ENCODE peak calls at places on chromosomes 5 and 9, in nine cellular contexts. V is GM23248; L is psoas muscle; C is CD8-positive, alpha-beta T cell; Z is Peyer's patch; J is testis; H is heart right ventricle; G is HCT116; S is bronchial epithelial cell. X is an unnamed sample. For H3K36me3, the result is how much of the 10 kb centered on the place peaks cover.

GRCh38 chr5:96870094-96871021 is 5.9 kb upstream of the ERAP2 start:
- DNase-seq in V (no peak), L (no peak), C (no peak), Z (no peak), J (no peak), H (no peak), G (no peak), S (peak), X (no peak)

GRCh38 chr5:154610321-154611154 is 132.5 kb upstream of the HAND1 start:
- DNase-seq in V (peak), L (peak), C (peak), Z (peak), J (peak), H (peak), G (peak), S (peak), X (peak)

GRCh38 chr9:19306568-19306967 is 73.5 kb downstream of the RPS6 start:
- DNase-seq in V (peak), L (no peak), C (no peak), Z (no peak), J (no peak), H (no peak), G (no peak), S (no peak), X (no peak)

GRCh38 chr9:93902780-93903655 is 52.1 kb downstream of the BARX1 start:
- DNase-seq in V (no peak), L (peak), C (no peak), Z (peak), J (no peak), H (no peak), G (no peak), S (no peak), X (no peak)

GRCh38 chr5:171092194-171092593 is 216.9 kb upstream of the TLX3 start:
- DNase-seq in V (peak), L (no peak), C (no peak), Z (no peak), J (no peak), H (no peak), G (peak), S (peak), X (no peak)

GRCh38 chr5:75330404-75330803 is 6.6 kb upstream of the HMGCR start:
- DNase-seq in V (no peak), L (no peak), C (no peak), Z (no peak), J (no peak), H (no peak), G (no peak), S (no peak), X (no peak)

GRCh38 chr9:35669331-35670145 is 4.2 kb upstream of the CA9 start:
- DNase-seq in V (no peak), L (no peak), C (no peak), Z (peak), J (no peak), H (no peak), G (no peak), S (peak), X (no peak)

GRCh38 chr5:107127906-107128305 is 542.8 kb downstream of the EFNA5 start:
- DNase-seq in V (no peak), L (no peak), C (no peak), Z (no peak), J (no peak), H (no peak), G (no peak), S (no peak), X (no peak)

GRCh38 chr5:172841-173251 is 18.4 kb upstream of the LRRC14B start:
- DNase-seq in V (no peak), L (peak), C (no peak), Z (peak), J (no peak), H (no peak), G (no peak), S (no peak), X (peak)

GRCh38 chr5:149172261-149172660 is 31.0 kb downstream of the ABLIM3 start:
- DNase-seq in V (peak), L (no peak), C (no peak), Z (no peak), J (no peak), H (no peak), G (no peak), S (peak), X (no peak)

GRCh38 chr5:56147106-56147505 is 86.0 kb downstream of the ANKRD55 start:
- DNase-seq in V (peak), L (no peak), C (no peak), Z (no peak), J (no peak), H (no peak), G (no peak), S (peak), X (no peak)

GRCh38 chr9:113511856-113512761 is 48.6 kb downstream of the RGS3 start:
- DNase-seq in V (peak), L (no peak), C (peak), Z (no peak), J (no peak), H (no peak), G (no peak), S (peak), X (no peak)

GRCh38 chr5:148827723-148828122 is 1.3 kb downstream of the ADRB2 start:
- DNase-seq in V (no peak), L (no peak), C (no peak), Z (no peak), J (no peak), H (no peak), G (no peak), S (peak), X (no peak)

GRCh38 chr5:124655943-124656459 is 90.4 kb downstream of the ZNF608 start:
- DNase-seq in V (peak), L (no peak), C (no peak), Z (peak), J (no peak), H (no peak), G (peak), S (peak), X (no peak)

GRCh38 chr5:116272281-116272941 is 187.6 kb downstream of the COMMD10 start:
- DNase-seq in V (peak), L (no peak), C (no peak), Z (no peak), J (no peak), H (no peak), G (no peak), S (no peak), X (no peak)

GRCh38 chr5:127697894-127698600 is 5.1 kb upstream of the CCDC192 start:
- DNase-seq in V (peak), L (no peak), C (no peak), Z (peak), J (no peak), H (no peak), G (peak), S (peak), X (no peak)

GRCh38 chr5:159198063-159199036 is 11.0 kb downstream of the RNF145 start:
- DNase-seq in V (no peak), L (no peak), C (no peak), Z (no peak), J (no peak), H (no peak), G (no peak), S (no peak), X (no peak)

GRCh38 chr5:127886141-127886540 is 182.9 kb downstream of the CCDC192 start:
- DNase-seq in V (no peak), L (no peak), C (no peak), Z (no peak), J (no peak), H (no peak), G (no peak), S (no peak), X (no peak)

GRCh38 chr5:43573058-43573457 is 16.2 kb upstream of the PAIP1 start:
- DNase-seq in V (peak), L (no peak), C (no peak), Z (no peak), J (no peak), H (no peak), G (no peak), S (no peak), X (no peak)

GRCh38 chr5:142716963-142717362 is 31.1 kb upstream of the FGF1 start:
- DNase-seq in V (peak), L (no peak), C (no peak), Z (no peak), J (peak), H (peak), G (peak), S (peak), X (peak)

GRCh38 chr9:16154570-16155078 is 601.8 kb downstream of the CCDC171 start:
- DNase-seq in V (peak), L (peak), C (peak), Z (peak), J (peak), H (peak), G (no peak), S (peak), X (peak)

GRCh38 chr5:18216016-18216415 is 581.8 kb downstream of the TAF11L14 start:
- DNase-seq in V (no peak), L (no peak), C (no peak), Z (no peak), J (no peak), H (no peak), G (no peak), S (peak), X (no peak)

GRCh38 chr5:177469750-177470525 is 3.5 kb downstream of the DBN1 start:
- DNase-seq in V (no peak), L (no peak), C (no peak), Z (no peak), J (no peak), H (no peak), G (no peak), S (no peak), X (peak)

GRCh38 chr5:176545737-176546509 is 3.2 kb upstream of the CDHR2 start:
- DNase-seq in V (no peak), L (no peak), C (no peak), Z (peak), J (no peak), H (no peak), G (no peak), S (peak), X (no peak)

GRCh38 chr5:136769900-136770684 is 404.7 kb upstream of the TRPC7 start:
- DNase-seq in V (peak), L (peak), C (peak), Z (no peak), J (peak), H (peak), G (peak), S (peak), X (peak)

GRCh38 chr9:133437753-133438531 is 15.8 kb downstream of the ADAMTS13 start:
- DNase-seq in V (no peak), L (no peak), C (no peak), Z (no peak), J (no peak), H (no peak), G (no peak), S (no peak), X (no peak)

GRCh38 chr5:162268694-162269481 is 201.3 kb downstream of the GABRG2 start:
- DNase-seq in V (no peak), L (no peak), C (no peak), Z (no peak), J (peak), H (no peak), G (no peak), S (no peak), X (no peak)

GRCh38 chr9:134836406-134836970 is 44.1 kb upstream of the FCN2 start:
- DNase-seq in V (no peak), L (peak), C (no peak), Z (no peak), J (no peak), H (no peak), G (no peak), S (no peak), X (no peak)

GRCh38 chr5:98108497-98108896 is 665.0 kb upstream of the RGMB start:
- DNase-seq in V (peak), L (no peak), C (no peak), Z (no peak), J (no peak), H (no peak), G (no peak), S (peak), X (no peak)

GRCh38 chr5:173004447-173004846 is 20.9 kb downstream of the ATP6V0E1 start:
- DNase-seq in V (no peak), L (no peak), C (no peak), Z (no peak), J (no peak), H (no peak), G (no peak), S (no peak), X (no peak)

GRCh38 chr5:174421408-174421805 is 303.0 kb upstream of the MSX2 start:
- DNase-seq in V (no peak), L (no peak), C (no peak), Z (no peak), J (no peak), H (no peak), G (no peak), S (no peak), X (no peak)

GRCh38 chr5:174420651-174421407 is 303.6 kb upstream of the MSX2 start:
- DNase-seq in V (no peak), L (no peak), C (no peak), Z (no peak), J (no peak), H (no peak), G (no peak), S (no peak), X (no peak)

GRCh38 chr5:174423538-174423937 is 300.8 kb upstream of the MSX2 start:
- DNase-seq in V (no peak), L (no peak), C (no peak), Z (no peak), J (no peak), H (no peak), G (no peak), S (no peak), X (no peak)

GRCh38 chr5:174419523-174420132 is 304.8 kb upstream of the MSX2 start:
- DNase-seq in V (peak), L (peak), C (peak), Z (peak), J (peak), H (peak), G (peak), S (peak), X (peak)

GRCh38 chr5:174418809-174419522 is 305.4 kb upstream of the MSX2 start:
- DNase-seq in V (peak), L (no peak), C (no peak), Z (peak), J (peak), H (peak), G (peak), S (no peak), X (no peak)
- H3K4me3 ChIP-seq in V (no peak), L (peak), C (peak), Z (no peak), J (peak), H (peak), G (peak), S (no peak), X (no peak)

GRCh38 chr5:95352686-95353085 is 38.5 kb upstream of the FAM81B start:
- DNase-seq in V (no peak), L (no peak), C (no peak), Z (no peak), J (no peak), H (no peak), G (no peak), S (no peak), X (no peak)
- H3K36me3 ChIP-seq in V (under half), L (under half), C (under half), Z (under half), J (under half), H (under half), G (under half), S (under half), X (under half)

DNA sequence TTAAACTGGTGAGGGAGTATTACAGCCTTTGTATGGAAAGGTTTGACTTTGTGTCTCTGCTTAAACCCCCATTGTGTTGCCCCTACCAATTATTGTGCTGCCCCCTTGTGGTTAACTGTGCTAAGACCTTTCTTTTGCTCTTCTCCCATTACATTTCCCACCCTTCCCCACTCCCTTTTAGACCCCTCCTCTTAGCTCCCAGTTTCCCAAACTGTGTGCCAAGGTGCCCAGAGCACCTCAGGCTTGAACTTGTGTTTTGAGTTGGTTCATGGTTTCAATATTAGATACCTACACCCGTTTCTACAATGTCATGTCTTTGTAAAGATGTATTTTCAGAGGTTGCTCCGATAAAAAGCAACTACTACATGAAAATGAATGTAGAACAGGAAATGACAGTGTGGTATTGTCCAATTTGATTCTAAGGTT is 2.9 kb downstream of the JAK2 start:
- DNase-seq in V (peak), L (no peak), C (peak), Z (no peak), J (peak), H (no peak), G (peak), S (peak), X (no peak)
- H3K4me3 ChIP-seq in V (peak), L (peak), C (no peak), Z (no peak), J (no peak), H (no peak), G (no peak), S (no peak), X (no peak)

GRCh38 chr5:179599973-179600372 is 23.5 kb downstream of the HNRNPH1 start:
- DNase-seq in V (no peak), L (no peak), C (no peak), Z (no peak), J (no peak), H (no peak), G (no peak), S (no peak), X (no peak)
- H3K36me3 ChIP-seq in V (under half), L (half or more), C (under half), Z (under half), J (under half), H (under half), G (under half), S (under half), X (under half)

DNA sequence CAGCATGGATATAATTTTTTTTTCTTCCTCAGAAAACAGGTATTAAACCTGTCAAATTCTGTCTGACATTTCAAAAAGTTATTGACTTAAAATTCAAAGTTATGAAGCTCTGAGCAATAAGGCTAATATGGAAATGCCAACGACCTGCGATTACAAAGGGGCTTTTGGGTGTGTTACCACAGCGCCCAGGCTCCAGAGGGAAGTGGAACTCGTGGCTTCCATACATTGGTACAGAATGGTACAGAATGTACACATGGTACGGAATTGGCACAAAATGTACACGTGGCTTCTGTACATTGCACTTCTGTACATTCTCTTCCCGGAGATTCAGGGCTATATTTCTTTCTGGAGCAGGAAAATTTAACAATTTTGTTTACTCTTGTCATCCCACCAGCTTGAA is 225.1 kb upstream of the TBCA start:
- DNase-seq in V (no peak), L (no peak), C (no peak), Z (no peak), J (no peak), H (no peak), G (no peak), S (no peak), X (no peak)
- H3K4me3 ChIP-seq in V (no peak), L (no peak), C (no peak), Z (no peak), J (no peak), H (no peak), G (no peak), S (no peak), X (no peak)

GRCh38 chr9:106035810-106036209 is 341.5 kb downstream of the TMEM38B start:
- DNase-seq in V (no peak), L (no peak), C (no peak), Z (no peak), J (no peak), H (no peak), G (no peak), S (no peak), X (no peak)

GRCh38 chr9:106038266-106039001 is 344.1 kb downstream of the TMEM38B start:
- DNase-seq in V (no peak), L (no peak), C (no peak), Z (no peak), J (no peak), H (no peak), G (no peak), S (peak), X (no peak)

GRCh38 chr9:106039151-106039935 is 345.0 kb downstream of the TMEM38B start:
- DNase-seq in V (no peak), L (no peak), C (no peak), Z (no peak), J (no peak), H (no peak), G (no peak), S (no peak), X (no peak)
- H3K36me3 ChIP-seq in V (under half), L (under half), C (under half), Z (under half), J (under half), H (under half), G (under half), S (under half), X (under half)

DNA sequence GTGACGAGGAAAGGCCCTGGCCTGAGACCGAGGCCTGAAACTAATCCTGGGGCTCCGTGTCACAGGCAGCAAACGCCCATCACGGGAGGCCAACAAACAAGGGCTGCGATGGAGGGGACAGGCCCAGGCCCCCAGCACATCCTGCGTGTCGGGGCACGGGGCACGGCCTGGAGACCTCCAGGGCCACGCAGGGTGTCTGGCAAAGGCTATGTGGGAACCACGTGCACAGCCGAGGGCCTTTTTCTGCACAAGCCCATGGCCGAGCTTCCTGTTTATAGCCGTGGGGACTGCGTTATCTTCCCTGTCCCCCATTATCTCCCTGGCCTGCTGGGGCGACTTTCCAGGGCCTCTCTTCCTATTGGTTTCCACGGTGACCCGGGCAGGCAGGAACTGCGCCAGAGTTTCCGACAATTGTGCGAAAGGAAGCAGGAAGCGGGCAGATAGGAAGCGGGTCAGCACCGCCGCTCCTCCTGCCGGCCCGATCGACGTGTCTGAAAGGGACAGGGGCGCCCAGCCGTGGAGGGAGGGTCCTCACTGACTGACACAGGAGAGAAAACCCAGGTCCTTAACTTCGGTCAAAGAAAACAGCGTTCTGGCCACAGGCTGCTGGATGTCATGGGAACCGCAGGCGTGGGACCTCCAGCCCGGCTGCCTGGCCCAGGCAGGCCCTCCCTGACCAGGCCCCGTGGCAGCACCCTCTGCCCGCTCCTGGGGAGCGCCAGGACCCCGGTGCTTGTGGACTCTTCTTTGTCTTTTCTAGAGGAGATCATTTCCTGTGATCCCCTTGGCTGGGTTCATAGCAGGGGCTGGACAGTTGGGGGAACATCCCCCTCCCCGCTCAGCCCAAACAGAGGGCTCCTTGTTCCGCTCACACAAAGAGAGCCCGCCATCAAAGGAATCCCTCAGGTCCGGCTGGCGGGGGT is 29.1 kb upstream of the SEC16A start:
- DNase-seq in V (no peak), L (peak), C (no peak), Z (no peak), J (peak), H (peak), G (no peak), S (no peak), X (no peak)
- H3K4me3 ChIP-seq in V (no peak), L (peak), C (no peak), Z (no peak), J (no peak), H (peak), G (no peak), S (no peak), X (no peak)

DNA sequence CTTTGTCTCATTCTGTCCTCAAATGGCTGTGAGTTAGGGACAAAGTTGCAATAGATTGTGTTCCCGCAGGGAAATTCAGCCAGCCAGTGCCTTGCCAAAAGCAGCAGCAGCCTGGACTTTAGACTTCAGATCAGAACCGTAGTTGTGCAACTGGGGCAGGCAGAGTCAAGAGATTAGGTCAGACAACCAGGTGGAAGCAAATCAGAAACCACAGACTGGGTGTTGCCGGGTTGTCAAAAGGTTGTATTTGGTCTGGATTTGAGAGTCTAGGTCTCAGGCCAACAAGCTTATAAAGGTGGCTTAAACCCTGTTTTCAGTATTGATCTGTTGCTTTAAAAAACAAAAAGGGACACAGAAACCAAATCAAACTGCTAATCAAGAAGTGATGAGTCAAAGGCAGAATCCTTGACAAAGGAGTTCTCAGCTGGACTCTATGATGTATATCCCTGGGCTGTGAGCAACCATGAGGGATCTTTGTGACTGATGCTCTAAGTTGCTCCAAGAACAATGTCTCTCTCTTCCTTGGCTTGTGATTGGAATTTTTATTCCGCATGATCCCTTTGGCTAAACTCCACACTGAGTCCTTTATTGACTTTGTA is 21.0 kb downstream of the RFK start:
- DNase-seq in V (peak), L (peak), C (no peak), Z (peak), J (peak), H (peak), G (no peak), S (peak), X (peak)
- H3K36me3 ChIP-seq in V (under half), L (under half), C (under half), Z (under half), J (under half), H (under half), G (under half), S (under half), X (under half)